ENCODE peak calls at places on chromosomes 2 and 18, in eight cellular contexts. One of them, this sample, is unnamed. For H3K9me3 and H3K4me1, the result is how much of the 10 kb centered on the place peaks cover.

GRCh38 chr2:237575869-237576862 is 9.8 kb downstream of the PRLH start:
- DNase-seq in cardiac muscle cell: no peak
- DNase-seq in stomach: no peak
- DNase-seq in mesenchymal stem cell: no peak
- DNase-seq in CD8-positive, alpha-beta T cell: no peak
- DNase-seq in right cardiac atrium: peak
- DNase-seq in HAP-1: no peak
- DNase-seq in pancreas: no peak
- DNase-seq in this sample: no peak

GRCh38 chr2:127403460-127403859 is 14.8 kb upstream of the PROC start:
- DNase-seq in cardiac muscle cell: no peak
- DNase-seq in stomach: no peak
- DNase-seq in mesenchymal stem cell: no peak
- DNase-seq in CD8-positive, alpha-beta T cell: no peak
- DNase-seq in right cardiac atrium: peak
- DNase-seq in HAP-1: no peak
- DNase-seq in pancreas: peak
- DNase-seq in this sample: no peak

GRCh38 chr18:39198376-39198775 is 1632.8 kb upstream of the CELF4 start:
- DNase-seq in cardiac muscle cell: no peak
- DNase-seq in stomach: no peak
- DNase-seq in mesenchymal stem cell: no peak
- DNase-seq in CD8-positive, alpha-beta T cell: no peak
- DNase-seq in right cardiac atrium: no peak
- DNase-seq in HAP-1: no peak
- DNase-seq in pancreas: no peak
- DNase-seq in this sample: no peak

GRCh38 chr2:215811409-215812355 is 201.7 kb downstream of the MREG start:
- DNase-seq in cardiac muscle cell: no peak
- DNase-seq in stomach: no peak
- DNase-seq in mesenchymal stem cell: no peak
- DNase-seq in CD8-positive, alpha-beta T cell: no peak
- DNase-seq in right cardiac atrium: no peak
- DNase-seq in HAP-1: no peak
- DNase-seq in pancreas: no peak
- DNase-seq in this sample: no peak

GRCh38 chr2:223618172-223619035 is 16.2 kb upstream of the SCG2 start:
- DNase-seq in cardiac muscle cell: peak
- DNase-seq in stomach: no peak
- DNase-seq in mesenchymal stem cell: no peak
- DNase-seq in CD8-positive, alpha-beta T cell: no peak
- DNase-seq in right cardiac atrium: no peak
- DNase-seq in HAP-1: peak
- DNase-seq in pancreas: no peak
- DNase-seq in this sample: no peak

GRCh38 chr2:120205901-120206581 is 17.2 kb downstream of the TMEM185B start:
- DNase-seq in cardiac muscle cell: peak
- DNase-seq in stomach: no peak
- DNase-seq in mesenchymal stem cell: no peak
- DNase-seq in CD8-positive, alpha-beta T cell: no peak
- DNase-seq in right cardiac atrium: peak
- DNase-seq in HAP-1: peak
- DNase-seq in pancreas: peak
- DNase-seq in this sample: no peak

GRCh38 chr2:237314198-237314597 is 99.8 kb downstream of the COL6A3 start:
- DNase-seq in cardiac muscle cell: no peak
- DNase-seq in stomach: no peak
- DNase-seq in mesenchymal stem cell: no peak
- DNase-seq in CD8-positive, alpha-beta T cell: no peak
- DNase-seq in right cardiac atrium: no peak
- DNase-seq in HAP-1: no peak
- DNase-seq in pancreas: no peak
- DNase-seq in this sample: no peak

GRCh38 chr2:216932806-216933579 is 73.1 kb upstream of the TNP1 start:
- DNase-seq in cardiac muscle cell: no peak
- DNase-seq in stomach: no peak
- DNase-seq in mesenchymal stem cell: no peak
- DNase-seq in CD8-positive, alpha-beta T cell: no peak
- DNase-seq in right cardiac atrium: no peak
- DNase-seq in HAP-1: no peak
- DNase-seq in pancreas: no peak
- DNase-seq in this sample: no peak

GRCh38 chr2:3421053-3421452 is 41.6 kb downstream of the TRAPPC12 start:
- DNase-seq in cardiac muscle cell: peak
- DNase-seq in stomach: no peak
- DNase-seq in mesenchymal stem cell: peak
- DNase-seq in CD8-positive, alpha-beta T cell: no peak
- DNase-seq in right cardiac atrium: no peak
- DNase-seq in HAP-1: no peak
- DNase-seq in pancreas: no peak
- DNase-seq in this sample: no peak

GRCh38 chr18:59268722-59269562 is 4.3 kb downstream of the RAX start:
- DNase-seq in cardiac muscle cell: peak
- DNase-seq in stomach: no peak
- DNase-seq in mesenchymal stem cell: peak
- DNase-seq in CD8-positive, alpha-beta T cell: no peak
- DNase-seq in right cardiac atrium: peak
- DNase-seq in HAP-1: peak
- DNase-seq in pancreas: peak
- DNase-seq in this sample: no peak

GRCh38 chr18:59269563-59270214 is 3.6 kb downstream of the RAX start:
- DNase-seq in cardiac muscle cell: no peak
- DNase-seq in stomach: no peak
- DNase-seq in mesenchymal stem cell: no peak
- DNase-seq in CD8-positive, alpha-beta T cell: no peak
- DNase-seq in right cardiac atrium: no peak
- DNase-seq in HAP-1: no peak
- DNase-seq in pancreas: no peak
- DNase-seq in this sample: no peak

GRCh38 chr18:59267511-59268126 is 5.6 kb downstream of the RAX start:
- DNase-seq in cardiac muscle cell: no peak
- DNase-seq in stomach: no peak
- DNase-seq in mesenchymal stem cell: no peak
- DNase-seq in CD8-positive, alpha-beta T cell: no peak
- DNase-seq in right cardiac atrium: no peak
- DNase-seq in HAP-1: no peak
- DNase-seq in pancreas: no peak
- DNase-seq in this sample: no peak

GRCh38 chr18:59266876-59267510 is 6.3 kb downstream of the RAX start:
- DNase-seq in cardiac muscle cell: no peak
- DNase-seq in stomach: no peak
- DNase-seq in mesenchymal stem cell: no peak
- DNase-seq in CD8-positive, alpha-beta T cell: no peak
- DNase-seq in right cardiac atrium: no peak
- DNase-seq in HAP-1: no peak
- DNase-seq in pancreas: no peak
- DNase-seq in this sample: no peak

DNA sequence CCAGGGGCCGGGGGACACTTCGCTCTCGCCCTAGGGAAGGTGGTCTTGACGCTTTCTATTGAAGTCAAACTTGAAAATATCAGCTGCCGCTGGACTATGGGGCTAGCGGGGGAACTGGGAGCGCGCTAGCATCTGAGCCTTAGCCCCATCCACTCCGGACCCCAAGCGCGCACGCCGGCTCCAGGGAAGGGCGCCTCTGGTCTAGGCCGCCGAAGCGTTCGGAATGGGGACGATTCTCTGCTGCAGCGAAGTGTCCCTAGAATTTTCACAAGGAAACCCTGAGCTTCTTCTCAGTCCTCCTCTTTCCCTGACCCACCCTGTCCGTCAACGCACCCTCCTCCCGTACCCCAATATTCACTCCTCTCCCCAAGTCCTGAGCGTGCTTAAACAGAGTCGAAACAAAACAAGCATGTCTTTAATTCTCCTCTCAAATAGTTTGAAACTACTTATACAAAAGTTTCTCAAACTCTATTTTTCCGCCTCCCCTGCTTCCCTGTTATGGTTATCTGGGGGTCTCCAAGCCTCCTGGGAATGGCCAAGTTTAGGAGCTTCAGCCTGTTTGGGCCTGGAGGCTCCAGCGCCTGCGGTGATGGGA is 5.0 kb downstream of the RAX start:
- DNase-seq in cardiac muscle cell: no peak
- DNase-seq in stomach: no peak
- DNase-seq in mesenchymal stem cell: no peak
- DNase-seq in CD8-positive, alpha-beta T cell: no peak
- DNase-seq in right cardiac atrium: no peak
- DNase-seq in HAP-1: no peak
- DNase-seq in pancreas: no peak
- DNase-seq in this sample: no peak
- H3K4me3 ChIP-seq in cardiac muscle cell: no peak
- H3K4me3 ChIP-seq in stomach: peak
- H3K4me3 ChIP-seq in mesenchymal stem cell: peak
- H3K4me3 ChIP-seq in CD8-positive, alpha-beta T cell: no peak
- H3K4me3 ChIP-seq in right cardiac atrium: no peak
- H3K4me3 ChIP-seq in HAP-1: no peak
- H3K4me3 ChIP-seq in pancreas: peak
- H3K4me3 ChIP-seq in this sample: no peak

GRCh38 chr2:72124391-72124790 is 23.3 kb downstream of the CYP26B1 start:
- DNase-seq in cardiac muscle cell: no peak
- DNase-seq in stomach: no peak
- DNase-seq in mesenchymal stem cell: no peak
- DNase-seq in CD8-positive, alpha-beta T cell: no peak
- DNase-seq in right cardiac atrium: no peak
- DNase-seq in HAP-1: no peak
- DNase-seq in pancreas: no peak
- DNase-seq in this sample: no peak
- H3K9me3 ChIP-seq in cardiac muscle cell: under half
- H3K9me3 ChIP-seq in stomach: under half
- H3K9me3 ChIP-seq in mesenchymal stem cell: under half
- H3K9me3 ChIP-seq in CD8-positive, alpha-beta T cell: under half
- H3K9me3 ChIP-seq in right cardiac atrium: under half
- H3K9me3 ChIP-seq in HAP-1: under half
- H3K9me3 ChIP-seq in pancreas: under half
- H3K9me3 ChIP-seq in this sample: under half

DNA sequence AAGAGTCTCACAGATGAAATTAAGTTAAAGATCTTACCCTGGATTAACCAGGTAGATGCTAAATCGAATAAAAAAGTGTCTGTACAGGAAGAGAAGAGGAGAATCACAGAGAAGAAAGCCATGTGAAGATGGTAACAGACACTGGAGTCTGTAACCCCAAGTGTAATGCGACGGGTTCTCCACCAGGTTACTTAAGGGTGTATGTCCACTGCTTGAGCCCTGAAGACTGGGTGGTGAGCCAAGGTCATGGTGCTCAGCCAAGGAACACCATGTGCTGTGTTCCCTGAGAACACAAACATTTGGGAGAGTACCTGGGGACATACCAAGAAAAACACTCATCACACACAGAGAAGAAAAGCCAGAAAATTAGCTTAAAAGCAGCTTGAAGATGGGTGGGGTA is 8.2 kb upstream of the ACADL start:
- DNase-seq in cardiac muscle cell: no peak
- DNase-seq in stomach: peak
- DNase-seq in mesenchymal stem cell: no peak
- DNase-seq in CD8-positive, alpha-beta T cell: no peak
- DNase-seq in right cardiac atrium: no peak
- DNase-seq in HAP-1: no peak
- DNase-seq in pancreas: peak
- DNase-seq in this sample: no peak
- H3K4me1 ChIP-seq in cardiac muscle cell: under half
- H3K4me1 ChIP-seq in stomach: under half
- H3K4me1 ChIP-seq in mesenchymal stem cell: under half
- H3K4me1 ChIP-seq in CD8-positive, alpha-beta T cell: under half
- H3K4me1 ChIP-seq in right cardiac atrium: under half
- H3K4me1 ChIP-seq in HAP-1: under half
- H3K4me1 ChIP-seq in pancreas: under half
- H3K4me1 ChIP-seq in this sample: under half

GRCh38 chr18:26135563-26135962 is 1.9 kb downstream of the PSMA8 start:
- DNase-seq in cardiac muscle cell: no peak
- DNase-seq in stomach: no peak
- DNase-seq in mesenchymal stem cell: no peak
- DNase-seq in CD8-positive, alpha-beta T cell: no peak
- DNase-seq in right cardiac atrium: no peak
- DNase-seq in HAP-1: no peak
- DNase-seq in pancreas: no peak
- DNase-seq in this sample: no peak

GRCh38 chr18:26134110-26134509 is 441 bp downstream of the PSMA8 start:
- DNase-seq in cardiac muscle cell: no peak
- DNase-seq in stomach: no peak
- DNase-seq in mesenchymal stem cell: no peak
- DNase-seq in CD8-positive, alpha-beta T cell: no peak
- DNase-seq in right cardiac atrium: no peak
- DNase-seq in HAP-1: no peak
- DNase-seq in pancreas: no peak
- DNase-seq in this sample: no peak

GRCh38 chr18:26133652-26134051 is at the start of gene PSMA8:
- DNase-seq in cardiac muscle cell: no peak
- DNase-seq in stomach: no peak
- DNase-seq in mesenchymal stem cell: no peak
- DNase-seq in CD8-positive, alpha-beta T cell: peak
- DNase-seq in right cardiac atrium: peak
- DNase-seq in HAP-1: no peak
- DNase-seq in pancreas: peak
- DNase-seq in this sample: peak
- H3K4me3 ChIP-seq in cardiac muscle cell: no peak
- H3K4me3 ChIP-seq in stomach: peak
- H3K4me3 ChIP-seq in mesenchymal stem cell: peak
- H3K4me3 ChIP-seq in CD8-positive, alpha-beta T cell: no peak
- H3K4me3 ChIP-seq in right cardiac atrium: no peak
- H3K4me3 ChIP-seq in HAP-1: no peak
- H3K4me3 ChIP-seq in pancreas: peak
- H3K4me3 ChIP-seq in this sample: no peak

This sample was measured in left lung.